ENCODE peak calls at places on chromosomes 12 and 14, in nine cellular contexts. O, A, Z, E, N, S, C, X and L are unnamed samples.

GRCh38 chr14:83425138-83425537 is 1891.5 kb upstream of the SEL1L start:
- DNase-seq in N (no peak), C (no peak), O (no peak), X (no peak), A (no peak), E (peak; percentile 4), S (no peak), Z (no peak), L (no peak)

GRCh38 chr14:103755060-103755459 is 39.5 kb downstream of the ZFYVE21 start:
- DNase-seq in E (no peak), A (no peak), N (no peak), C (no peak), S (no peak), O (no peak), Z (no peak), X (no peak), L (no peak)

GRCh38 chr12:87152841-87153528 is 876.2 kb downstream of the C12orf50 start:
- DNase-seq in S (no peak), E (no peak), X (no peak), N (no peak), O (no peak), Z (no peak), A (no peak), C (no peak), L (no peak)

GRCh38 chr12:97380440-97380839 is 82.2 kb upstream of the RMST start:
- DNase-seq in A (no peak), S (no peak), C (no peak), N (no peak), O (no peak), E (no peak), Z (no peak), X (no peak), L (no peak)

GRCh38 chr14:59622641-59623040 is 46.0 kb upstream of the CCDC175 start:
- DNase-seq in N (no peak), X (no peak), C (no peak), S (no peak), O (no peak), Z (no peak), E (no peak), A (no peak), L (no peak)

GRCh38 chr12:55929306-55929791 is 1.6 kb upstream of the DGKA start:
- DNase-seq in S (peak; percentile 66), A (no peak), Z (no peak), X (no peak), C (peak; percentile 59), O (no peak), E (no peak), N (no peak), L (no peak)

GRCh38 chr14:96508900-96509299 is 6.7 kb downstream of the PAPOLA start:
- DNase-seq in S (no peak), N (no peak), Z (no peak), O (peak; percentile 13), E (no peak), C (no peak), A (no peak), X (peak; percentile 51), L (no peak)

GRCh38 chr12:53676715-53677611 is 1.1 kb upstream of the ATP5MC2 start:
- DNase-seq in X (peak; percentile 6), O (no peak), A (no peak), E (peak; percentile 13), C (no peak), Z (no peak), S (no peak), N (no peak), L (no peak)

GRCh38 chr14:54650331-54651017 is 83.5 kb downstream of the SAMD4A start:
- DNase-seq in N (no peak), A (peak; percentile 40), C (no peak), E (no peak), S (no peak), Z (no peak), O (peak; percentile 86), X (peak; percentile 96), L (no peak)

GRCh38 chr14:30355431-30355913 is 203.5 kb upstream of the G2E3 start:
- DNase-seq in C (no peak), E (no peak), X (no peak), Z (no peak), S (no peak), N (no peak), O (no peak), A (no peak), L (no peak)

GRCh38 chr14:89040080-89040437 is 215.6 kb downstream of the TTC8 start:
- DNase-seq in C (no peak), X (peak; percentile 5), N (no peak), S (no peak), Z (no peak), E (no peak), A (no peak), O (no peak), L (no peak)

GRCh38 chr12:46071769-46072624 is 81.6 kb upstream of the SCAF11 start:
- DNase-seq in N (peak; percentile 52), Z (peak; percentile 71), E (peak; percentile 70), O (peak; percentile 52), S (peak; percentile 18), A (peak; percentile 77), C (peak; percentile 51), X (peak; percentile 87), L (peak; percentile 54)

GRCh38 chr14:69780952-69781351 is 14.0 kb downstream of the SRSF5 start:
- DNase-seq in S (no peak), X (no peak), O (no peak), A (no peak), E (no peak), C (no peak), Z (no peak), N (no peak), L (no peak)

GRCh38 chr12:49824886-49825285 is 3.3 kb downstream of the NCKAP5L start:
- DNase-seq in X (peak; percentile 23), O (no peak), A (no peak), S (no peak), Z (no peak), C (no peak), E (no peak), N (no peak), L (no peak)

GRCh38 chr14:54730156-54730961 is 163.4 kb downstream of the SAMD4A start:
- DNase-seq in S (no peak), A (no peak), Z (no peak), N (peak; percentile 19), C (no peak), X (peak; percentile 9), E (no peak), O (no peak), L (no peak)

GRCh38 chr14:102040153-102040552 is 46.7 kb downstream of the HSP90AA1 start:
- DNase-seq in O (no peak), C (no peak), S (no peak), X (no peak), A (no peak), N (no peak), E (no peak), Z (no peak), L (no peak)

GRCh38 chr14:69719501-69719951 is 47.4 kb upstream of the SRSF5 start:
- DNase-seq in C (no peak), Z (no peak), S (no peak), N (no peak), A (no peak), X (peak; percentile 95), O (peak; percentile 63), E (peak; percentile 16), L (no peak)

GRCh38 chr12:65945457-65945856 is 121.2 kb downstream of the HMGA2 start:
- DNase-seq in Z (no peak), N (no peak), S (no peak), A (no peak), O (no peak), E (no peak), C (no peak), X (no peak), L (no peak)

GRCh38 chr12:120737557-120738251 is 12.1 kb downstream of the ACADS start:
- DNase-seq in N (no peak), Z (no peak), X (no peak), E (no peak), C (no peak), O (no peak), A (no peak), S (no peak), L (no peak)

GRCh38 chr14:100786131-100786530 is 39.8 kb upstream of the MEG3 start:
- DNase-seq in S (no peak), A (no peak), C (no peak), E (no peak), O (no peak), N (no peak), Z (no peak), X (no peak), L (peak; percentile 33)

GRCh38 chr12:131797588-131797934 is 30.6 kb upstream of the MMP17 start:
- DNase-seq in Z (no peak), A (no peak), N (no peak), C (no peak), O (no peak), X (no peak), S (no peak), E (no peak), L (no peak)

GRCh38 chr12:117161460-117162166 is 28.7 kb downstream of the FBXO21 start:
- DNase-seq in E (no peak), A (no peak), S (no peak), N (no peak), Z (no peak), C (no peak), X (no peak), O (no peak), L (no peak)

GRCh38 chr12:69101505-69101904 is 137.9 kb upstream of the CPSF6 start:
- DNase-seq in Z (no peak), C (no peak), E (no peak), N (no peak), X (no peak), A (peak; percentile 52), O (no peak), S (no peak), L (no peak)

GRCh38 chr12:78680596-78680995 is 184.0 kb upstream of the SYT1 start:
- DNase-seq in X (no peak), C (no peak), Z (no peak), E (no peak), O (no peak), A (no peak), S (no peak), N (no peak), L (no peak)

GRCh38 chr12:92080390-92081285 is 65.0 kb downstream of the BTG1 start:
- DNase-seq in E (peak; percentile 52), X (peak; percentile 96), C (no peak), O (peak; percentile 83), A (no peak), S (no peak), N (no peak), Z (peak; percentile 73), L (no peak)